ENCODE peak calls at places on chromosomes 2 and 18, in eight cellular contexts. L, O, S, K, E, H, T and V are unnamed samples.

GRCh38 chr2:175605989-175606841 is 395.9 kb downstream of the LNPK start:
- DNase-seq in L (no peak), O (peak), S (no peak), K (peak), E (no peak), H (no peak), T (no peak), V (no peak)

GRCh38 chr18:78722391-78722790 is 257.2 kb upstream of the SALL3 start:
- DNase-seq in L (no peak), O (no peak), S (no peak), K (no peak), E (no peak), H (no peak), T (no peak), V (no peak)

GRCh38 chr2:62586981-62587380 is 81.0 kb upstream of the TMEM17 start:
- DNase-seq in L (no peak), O (no peak), S (no peak), K (no peak), E (no peak), H (no peak), T (no peak), V (no peak)

GRCh38 chr2:134289225-134289624 is 35.4 kb downstream of the MGAT5 start:
- DNase-seq in L (no peak), O (no peak), S (no peak), K (no peak), E (no peak), H (no peak), T (peak), V (no peak)

GRCh38 chr2:54271843-54272600 is 16.0 kb upstream of the TSPYL6 start:
- DNase-seq in L (no peak), O (no peak), S (no peak), K (no peak), E (peak), H (no peak), T (no peak), V (no peak)

GRCh38 chr2:165401285-165401852 is 68.1 kb upstream of the CSRNP3 start:
- DNase-seq in L (no peak), O (peak), S (no peak), K (peak), E (peak), H (no peak), T (no peak), V (peak)

GRCh38 chr2:240356700-240357640 is 78.5 kb upstream of the GPC1 start:
- DNase-seq in L (no peak), O (no peak), S (no peak), K (no peak), E (no peak), H (no peak), T (no peak), V (no peak)

GRCh38 chr18:49814147-49814499 is 790 bp upstream of the ACAA2 start:
- DNase-seq in L (no peak), O (peak), S (peak), K (peak), E (peak), H (peak), T (peak), V (no peak)

GRCh38 chr2:85802337-85803103 is 48.7 kb downstream of the ATOH8 start:
- DNase-seq in L (no peak), O (no peak), S (no peak), K (no peak), E (no peak), H (no peak), T (peak), V (peak)

GRCh38 chr2:187964742-187965141 is 326.9 kb upstream of the GULP1 start:
- DNase-seq in L (no peak), O (no peak), S (no peak), K (no peak), E (no peak), H (no peak), T (no peak), V (no peak)

GRCh38 chr2:237483018-237483731 is 3.9 kb upstream of the MLPH start:
- DNase-seq in L (no peak), O (no peak), S (no peak), K (no peak), E (no peak), H (no peak), T (no peak), V (no peak)